ENCODE peak calls at places on chromosome 19, in eight cellular contexts. One of them, this sample, is unnamed. For H3K4me1, the result is how much of the 10 kb centered on the place peaks cover.

GRCh38 chr19:12834976-12835757 is 788 bp upstream of the RTBDN start:
- DNase-seq in psoas muscle: no peak
- DNase-seq in body of pancreas: no peak
- DNase-seq in CD8-positive, alpha-beta memory T cell: no peak
- DNase-seq in tibial artery: no peak
- DNase-seq in colonic mucosa: peak
- DNase-seq in GM23338: peak
- DNase-seq in trophoblast cell: no peak
- DNase-seq in this sample: peak

GRCh38 chr19:54882758-54883157 is 8.7 kb downstream of the FCAR start:
- DNase-seq in psoas muscle: no peak
- DNase-seq in body of pancreas: no peak
- DNase-seq in CD8-positive, alpha-beta memory T cell: no peak
- DNase-seq in tibial artery: no peak
- DNase-seq in colonic mucosa: no peak
- DNase-seq in GM23338: no peak
- DNase-seq in trophoblast cell: peak
- DNase-seq in this sample: no peak

GRCh38 chr19:4108767-4109625 is 14.9 kb downstream of the MAP2K2 start:
- DNase-seq in psoas muscle: no peak
- DNase-seq in body of pancreas: no peak
- DNase-seq in CD8-positive, alpha-beta memory T cell: peak
- DNase-seq in tibial artery: no peak
- DNase-seq in colonic mucosa: no peak
- DNase-seq in GM23338: no peak
- DNase-seq in trophoblast cell: no peak
- DNase-seq in this sample: peak

GRCh38 chr19:2517881-2518601 is 42.1 kb downstream of the GADD45B start:
- DNase-seq in psoas muscle: no peak
- DNase-seq in body of pancreas: no peak
- DNase-seq in CD8-positive, alpha-beta memory T cell: no peak
- DNase-seq in tibial artery: no peak
- DNase-seq in colonic mucosa: no peak
- DNase-seq in GM23338: no peak
- DNase-seq in trophoblast cell: no peak
- DNase-seq in this sample: no peak

GRCh38 chr19:37669336-37669963 is 14.2 kb upstream of the ZFP30 start:
- DNase-seq in psoas muscle: no peak
- DNase-seq in body of pancreas: no peak
- DNase-seq in CD8-positive, alpha-beta memory T cell: no peak
- DNase-seq in tibial artery: no peak
- DNase-seq in colonic mucosa: no peak
- DNase-seq in GM23338: peak
- DNase-seq in trophoblast cell: peak
- DNase-seq in this sample: no peak

GRCh38 chr19:8259142-8259921 is 48.8 kb downstream of the CD320 start:
- DNase-seq in psoas muscle: no peak
- DNase-seq in body of pancreas: no peak
- DNase-seq in CD8-positive, alpha-beta memory T cell: no peak
- DNase-seq in tibial artery: no peak
- DNase-seq in colonic mucosa: no peak
- DNase-seq in GM23338: no peak
- DNase-seq in trophoblast cell: no peak
- DNase-seq in this sample: no peak

GRCh38 chr19:5934779-5935472 is 20.9 kb downstream of the CAPS start:
- DNase-seq in psoas muscle: peak
- DNase-seq in body of pancreas: no peak
- DNase-seq in CD8-positive, alpha-beta memory T cell: no peak
- DNase-seq in tibial artery: no peak
- DNase-seq in colonic mucosa: no peak
- DNase-seq in GM23338: no peak
- DNase-seq in trophoblast cell: no peak
- DNase-seq in this sample: no peak

GRCh38 chr19:3119782-3120380 is 16.0 kb upstream of the GNA15 start:
- DNase-seq in psoas muscle: no peak
- DNase-seq in body of pancreas: peak
- DNase-seq in CD8-positive, alpha-beta memory T cell: no peak
- DNase-seq in tibial artery: no peak
- DNase-seq in colonic mucosa: no peak
- DNase-seq in GM23338: no peak
- DNase-seq in trophoblast cell: no peak
- DNase-seq in this sample: no peak

GRCh38 chr19:56132316-56132822 is 8.7 kb upstream of the ZNF444 start:
- DNase-seq in psoas muscle: no peak
- DNase-seq in body of pancreas: no peak
- DNase-seq in CD8-positive, alpha-beta memory T cell: no peak
- DNase-seq in tibial artery: no peak
- DNase-seq in colonic mucosa: no peak
- DNase-seq in GM23338: no peak
- DNase-seq in trophoblast cell: peak
- DNase-seq in this sample: no peak

GRCh38 chr19:39539165-39539518 is 819 bp downstream of the EID2 start:
- DNase-seq in psoas muscle: no peak
- DNase-seq in body of pancreas: no peak
- DNase-seq in CD8-positive, alpha-beta memory T cell: no peak
- DNase-seq in tibial artery: no peak
- DNase-seq in colonic mucosa: no peak
- DNase-seq in GM23338: peak
- DNase-seq in trophoblast cell: no peak
- DNase-seq in this sample: no peak

GRCh38 chr19:4930664-4931063 is 21.4 kb downstream of the UHRF1 start:
- DNase-seq in psoas muscle: no peak
- DNase-seq in body of pancreas: no peak
- DNase-seq in CD8-positive, alpha-beta memory T cell: no peak
- DNase-seq in tibial artery: no peak
- DNase-seq in colonic mucosa: no peak
- DNase-seq in GM23338: no peak
- DNase-seq in trophoblast cell: peak
- DNase-seq in this sample: peak

GRCh38 chr19:8161135-8161646 is 11.8 kb upstream of the FBN3 start:
- DNase-seq in psoas muscle: no peak
- DNase-seq in body of pancreas: peak
- DNase-seq in CD8-positive, alpha-beta memory T cell: no peak
- DNase-seq in tibial artery: no peak
- DNase-seq in colonic mucosa: no peak
- DNase-seq in GM23338: peak
- DNase-seq in trophoblast cell: peak
- DNase-seq in this sample: no peak

GRCh38 chr19:38047048-38047435 is 140.0 kb downstream of the SIPA1L3 start:
- DNase-seq in psoas muscle: no peak
- DNase-seq in body of pancreas: no peak
- DNase-seq in CD8-positive, alpha-beta memory T cell: no peak
- DNase-seq in tibial artery: no peak
- DNase-seq in colonic mucosa: no peak
- DNase-seq in GM23338: no peak
- DNase-seq in trophoblast cell: no peak
- DNase-seq in this sample: no peak

GRCh38 chr19:30209617-30210600 is 162.3 kb upstream of the ZNF536 start:
- DNase-seq in psoas muscle: no peak
- DNase-seq in body of pancreas: no peak
- DNase-seq in CD8-positive, alpha-beta memory T cell: no peak
- DNase-seq in tibial artery: no peak
- DNase-seq in colonic mucosa: no peak
- DNase-seq in GM23338: no peak
- DNase-seq in trophoblast cell: no peak
- DNase-seq in this sample: no peak

GRCh38 chr19:2641332-2641698 is 61.2 kb downstream of the GNG7 start:
- DNase-seq in psoas muscle: no peak
- DNase-seq in body of pancreas: no peak
- DNase-seq in CD8-positive, alpha-beta memory T cell: no peak
- DNase-seq in tibial artery: no peak
- DNase-seq in colonic mucosa: no peak
- DNase-seq in GM23338: no peak
- DNase-seq in trophoblast cell: no peak
- DNase-seq in this sample: no peak

GRCh38 chr19:12034610-12035009 is 869 bp downstream of the ZNF433 start:
- DNase-seq in psoas muscle: no peak
- DNase-seq in body of pancreas: no peak
- DNase-seq in CD8-positive, alpha-beta memory T cell: no peak
- DNase-seq in tibial artery: no peak
- DNase-seq in colonic mucosa: no peak
- DNase-seq in GM23338: peak
- DNase-seq in trophoblast cell: peak
- DNase-seq in this sample: no peak

GRCh38 chr19:48511800-48512503 is at the start of gene LMTK3:
- DNase-seq in psoas muscle: no peak
- DNase-seq in body of pancreas: peak
- DNase-seq in CD8-positive, alpha-beta memory T cell: peak
- DNase-seq in tibial artery: no peak
- DNase-seq in colonic mucosa: no peak
- DNase-seq in GM23338: peak
- DNase-seq in trophoblast cell: no peak
- DNase-seq in this sample: peak

GRCh38 chr19:6663236-6664187 is 6.4 kb downstream of the TNFSF14 start:
- DNase-seq in psoas muscle: no peak
- DNase-seq in body of pancreas: no peak
- DNase-seq in CD8-positive, alpha-beta memory T cell: peak
- DNase-seq in tibial artery: no peak
- DNase-seq in colonic mucosa: no peak
- DNase-seq in GM23338: no peak
- DNase-seq in trophoblast cell: peak
- DNase-seq in this sample: no peak

GRCh38 chr19:48342841-48343540 is 17.6 kb downstream of the EMP3 start:
- DNase-seq in psoas muscle: no peak
- DNase-seq in body of pancreas: no peak
- DNase-seq in CD8-positive, alpha-beta memory T cell: no peak
- DNase-seq in tibial artery: no peak
- DNase-seq in colonic mucosa: no peak
- DNase-seq in GM23338: no peak
- DNase-seq in trophoblast cell: peak
- DNase-seq in this sample: no peak

GRCh38 chr19:31220540-31220939 is 128.7 kb downstream of the TSHZ3 start:
- DNase-seq in psoas muscle: no peak
- DNase-seq in body of pancreas: no peak
- DNase-seq in CD8-positive, alpha-beta memory T cell: no peak
- DNase-seq in tibial artery: no peak
- DNase-seq in colonic mucosa: no peak
- DNase-seq in GM23338: peak
- DNase-seq in trophoblast cell: no peak
- DNase-seq in this sample: no peak

GRCh38 chr19:5743640-5744039 is 23.2 kb downstream of the CATSPERD start:
- DNase-seq in psoas muscle: no peak
- DNase-seq in body of pancreas: no peak
- DNase-seq in CD8-positive, alpha-beta memory T cell: no peak
- DNase-seq in tibial artery: no peak
- DNase-seq in colonic mucosa: no peak
- DNase-seq in GM23338: no peak
- DNase-seq in trophoblast cell: no peak
- DNase-seq in this sample: no peak

GRCh38 chr19:48997972-48998371 is 4.3 kb downstream of the RUVBL2 start:
- DNase-seq in psoas muscle: peak
- DNase-seq in body of pancreas: peak
- DNase-seq in CD8-positive, alpha-beta memory T cell: peak
- DNase-seq in tibial artery: no peak
- DNase-seq in colonic mucosa: peak
- DNase-seq in GM23338: peak
- DNase-seq in trophoblast cell: peak
- DNase-seq in this sample: peak

GRCh38 chr19:47529018-47529742 is 14.3 kb upstream of the NAPA start:
- DNase-seq in psoas muscle: no peak
- DNase-seq in body of pancreas: no peak
- DNase-seq in CD8-positive, alpha-beta memory T cell: no peak
- DNase-seq in tibial artery: no peak
- DNase-seq in colonic mucosa: no peak
- DNase-seq in GM23338: no peak
- DNase-seq in trophoblast cell: no peak
- DNase-seq in this sample: no peak

GRCh38 chr19:4518345-4519171 is at the start of gene PLIN4:
- DNase-seq in psoas muscle: peak
- DNase-seq in body of pancreas: peak
- DNase-seq in CD8-positive, alpha-beta memory T cell: no peak
- DNase-seq in tibial artery: no peak
- DNase-seq in colonic mucosa: no peak
- DNase-seq in GM23338: peak
- DNase-seq in trophoblast cell: no peak
- DNase-seq in this sample: no peak

GRCh38 chr19:37654118-37654517 is 1.1 kb downstream of the ZFP30 start:
- DNase-seq in psoas muscle: no peak
- DNase-seq in body of pancreas: no peak
- DNase-seq in CD8-positive, alpha-beta memory T cell: no peak
- DNase-seq in tibial artery: no peak
- DNase-seq in colonic mucosa: no peak
- DNase-seq in GM23338: no peak
- DNase-seq in trophoblast cell: no peak
- DNase-seq in this sample: no peak

GRCh38 chr19:42325896-42326771 is 699 bp downstream of the MEGF8 start:
- DNase-seq in psoas muscle: peak
- DNase-seq in body of pancreas: no peak
- DNase-seq in CD8-positive, alpha-beta memory T cell: peak
- DNase-seq in tibial artery: no peak
- DNase-seq in colonic mucosa: peak
- DNase-seq in GM23338: peak
- DNase-seq in trophoblast cell: no peak
- DNase-seq in this sample: peak
- H3K4me1 ChIP-seq in psoas muscle: under half
- H3K4me1 ChIP-seq in body of pancreas: under half
- H3K4me1 ChIP-seq in CD8-positive, alpha-beta memory T cell: under half
- H3K4me1 ChIP-seq in tibial artery: under half
- H3K4me1 ChIP-seq in colonic mucosa: under half
- H3K4me1 ChIP-seq in GM23338: under half
- H3K4me1 ChIP-seq in trophoblast cell: under half
- H3K4me1 ChIP-seq in this sample: under half

GRCh38 chr19:17861542-17862402 is 2.1 kb downstream of the RPL18A start:
- DNase-seq in psoas muscle: no peak
- DNase-seq in body of pancreas: no peak
- DNase-seq in CD8-positive, alpha-beta memory T cell: no peak
- DNase-seq in tibial artery: no peak
- DNase-seq in colonic mucosa: no peak
- DNase-seq in GM23338: no peak
- DNase-seq in trophoblast cell: no peak
- DNase-seq in this sample: no peak
- H3K4me3 ChIP-seq in psoas muscle: peak
- H3K4me3 ChIP-seq in body of pancreas: no peak
- H3K4me3 ChIP-seq in CD8-positive, alpha-beta memory T cell: peak
- H3K4me3 ChIP-seq in tibial artery: no peak
- H3K4me3 ChIP-seq in colonic mucosa: peak
- H3K4me3 ChIP-seq in GM23338: peak
- H3K4me3 ChIP-seq in trophoblast cell: no peak
- H3K4me3 ChIP-seq in this sample: no peak

DNA sequence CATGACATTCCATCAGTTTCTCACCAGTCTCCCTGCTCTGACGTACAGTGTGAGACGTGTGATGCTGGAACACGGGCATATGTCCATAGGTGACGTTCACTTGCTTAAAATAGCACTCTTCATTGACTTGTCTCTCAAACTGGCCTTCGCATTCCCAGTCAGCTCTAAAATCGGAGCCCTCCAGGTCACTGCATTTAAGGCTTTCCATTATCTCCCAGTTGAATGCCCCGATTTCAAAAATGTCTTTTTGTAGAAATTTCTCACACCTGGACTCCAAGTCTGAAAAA is 31.1 kb downstream of the ZNF565 start:
- DNase-seq in psoas muscle: no peak
- DNase-seq in body of pancreas: no peak
- DNase-seq in CD8-positive, alpha-beta memory T cell: no peak
- DNase-seq in tibial artery: no peak
- DNase-seq in colonic mucosa: no peak
- DNase-seq in GM23338: no peak
- DNase-seq in trophoblast cell: no peak
- DNase-seq in this sample: no peak
- H3K4me1 ChIP-seq in psoas muscle: under half
- H3K4me1 ChIP-seq in body of pancreas: under half
- H3K4me1 ChIP-seq in CD8-positive, alpha-beta memory T cell: under half
- H3K4me1 ChIP-seq in tibial artery: under half
- H3K4me1 ChIP-seq in colonic mucosa: under half
- H3K4me1 ChIP-seq in GM23338: under half
- H3K4me1 ChIP-seq in trophoblast cell: under half
- H3K4me1 ChIP-seq in this sample: under half

GRCh38 chr19:21765151-21765550 is 2.2 kb downstream of the ZNF100 start:
- DNase-seq in psoas muscle: no peak
- DNase-seq in body of pancreas: no peak
- DNase-seq in CD8-positive, alpha-beta memory T cell: no peak
- DNase-seq in tibial artery: no peak
- DNase-seq in colonic mucosa: no peak
- DNase-seq in GM23338: no peak
- DNase-seq in trophoblast cell: peak
- DNase-seq in this sample: no peak
- H3K4me3 ChIP-seq in psoas muscle: no peak
- H3K4me3 ChIP-seq in body of pancreas: no peak
- H3K4me3 ChIP-seq in CD8-positive, alpha-beta memory T cell: no peak
- H3K4me3 ChIP-seq in tibial artery: no peak
- H3K4me3 ChIP-seq in colonic mucosa: no peak
- H3K4me3 ChIP-seq in GM23338: no peak
- H3K4me3 ChIP-seq in trophoblast cell: no peak
- H3K4me3 ChIP-seq in this sample: no peak